ENCODE peak calls at places on chromosomes 6 and 20, in six cellular contexts. H is SK-N-SH, Q is H1, B is esophagus muscularis mucosa, R is transverse colon, O is stomach. M is an unnamed sample. For H3K4me1, the result is how much of the 10 kb centered on the place peaks cover.

GRCh38 chr6:7124631-7125030 is 16.9 kb downstream of the RREB1 start:
- DNase-seq in H (no peak), Q (no peak), B (no peak), R (no peak), O (no peak), M (no peak)

GRCh38 chr20:61328906-61329558 is 77.0 kb downstream of the CDH4 start:
- DNase-seq in H (no peak), Q (no peak), B (no peak), R (no peak), O (no peak), M (no peak)

GRCh38 chr20:57498425-57499400 is 26.2 kb downstream of the CTCFL start:
- DNase-seq in H (peak), Q (no peak), B (no peak), R (no peak), O (no peak), M (no peak)

GRCh38 chr6:161272600-161273355 is 1.1 kb downstream of the AGPAT4 start:
- DNase-seq in H (peak), Q (no peak), B (peak), R (no peak), O (no peak), M (peak)

GRCh38 chr6:111263837-111264236 is 176.5 kb downstream of the SLC16A10 start:
- DNase-seq in H (no peak), Q (no peak), B (no peak), R (no peak), O (no peak), M (no peak)

GRCh38 chr20:9506964-9507369 is 7.4 kb upstream of the LAMP5 start:
- DNase-seq in H (peak), Q (peak), B (no peak), R (no peak), O (no peak), M (no peak)

GRCh38 chr20:43919686-43920403 is 5.2 kb downstream of the TOX2 start:
- DNase-seq in H (no peak), Q (no peak), B (no peak), R (no peak), O (no peak), M (no peak)

GRCh38 chr20:51387125-51387865 is 155.2 kb downstream of the NFATC2 start:
- DNase-seq in H (no peak), Q (peak), B (no peak), R (no peak), O (no peak), M (peak)

GRCh38 chr6:132270745-132271414 is 130.4 kb downstream of the MOXD1 start:
- DNase-seq in H (no peak), Q (no peak), B (no peak), R (no peak), O (peak), M (no peak)

DNA sequence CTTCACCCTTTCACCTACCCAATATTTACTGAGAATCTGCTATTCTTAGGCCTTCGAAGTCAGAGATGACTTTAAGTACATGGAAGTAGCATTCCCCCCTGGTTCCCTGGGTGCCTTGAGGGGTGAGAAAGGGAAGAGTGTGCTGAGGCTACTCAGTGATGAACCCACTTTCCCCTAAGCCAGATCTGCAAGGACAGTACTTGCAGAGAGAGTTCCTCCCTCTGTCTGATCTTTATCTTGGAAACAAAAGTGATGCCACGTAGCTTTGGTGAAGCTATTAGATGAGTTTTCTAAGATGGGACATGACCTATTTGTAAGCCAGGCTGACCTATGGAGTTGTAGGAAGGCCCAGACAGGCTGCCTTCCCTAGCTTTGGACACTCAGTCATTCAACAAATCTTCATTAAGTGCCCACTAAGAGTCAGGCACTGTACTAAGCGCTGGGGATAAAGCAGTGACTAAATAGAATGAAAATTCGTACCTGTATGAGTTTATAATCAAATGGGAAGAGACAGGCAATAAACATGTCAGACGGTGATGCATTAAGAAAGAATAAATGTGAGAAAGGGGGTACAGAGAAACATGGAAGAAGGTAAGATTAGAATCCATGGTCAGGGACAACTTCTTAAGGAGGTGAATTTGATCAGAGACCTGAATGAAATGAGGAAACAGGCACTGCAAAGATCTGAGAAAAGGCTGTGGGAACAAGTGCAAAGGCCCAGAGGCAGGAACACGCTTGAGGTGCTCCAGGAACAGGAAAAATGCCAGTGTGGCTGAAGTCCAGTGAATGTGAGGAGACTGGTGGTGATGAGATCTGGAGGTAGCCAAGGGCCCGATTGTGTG is 42.2 kb downstream of the BCL2L1 start:
- DNase-seq in H (no peak), Q (no peak), B (no peak), R (no peak), O (no peak), M (no peak)
- TF ChIP-seq EP300 in H (no peak), Q (no peak), B (no peak), R (no peak), O (no peak), M (no peak)

DNA sequence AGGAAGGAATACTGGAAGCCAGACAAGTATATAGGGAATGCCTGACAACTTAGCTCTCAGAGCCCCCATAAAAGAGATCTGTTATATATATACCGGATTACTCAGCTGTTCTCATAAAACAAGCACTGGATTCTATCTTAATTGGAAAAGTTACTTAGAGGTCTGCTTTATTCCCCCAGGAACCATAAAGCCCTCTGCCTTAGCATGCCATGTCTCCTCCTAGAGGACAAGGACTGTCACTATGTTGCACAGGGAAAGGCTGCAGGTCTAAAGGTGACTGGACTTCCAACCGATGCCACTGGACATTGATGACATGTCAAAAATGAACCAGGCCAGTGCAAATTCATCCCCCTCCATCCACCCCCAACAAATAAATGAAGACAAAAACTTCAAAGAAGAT is 6.4 kb downstream of the EXOC2 start:
- DNase-seq in H (no peak), Q (no peak), B (no peak), R (no peak), O (no peak), M (no peak)
- H3K4me1 ChIP-seq in H (under half), Q (under half), B (under half), R (under half), O (under half), M (under half)

GRCh38 chr20:17044920-17045319 is 181.9 kb upstream of the PCSK2 start:
- DNase-seq in H (no peak), Q (no peak), B (no peak), R (no peak), O (no peak), M (no peak)
- TF ChIP-seq POLR2AphosphoS5 in H (no peak), Q (no peak), B (no peak), R (no peak), O (no peak), M (no peak)

GRCh38 chr6:88476388-88476787 is 310.2 kb upstream of the CNR1 start:
- DNase-seq in H (no peak), Q (no peak), B (no peak), R (no peak), O (no peak), M (no peak)

GRCh38 chr6:88483424-88483823 is 317.3 kb upstream of the CNR1 start:
- DNase-seq in H (no peak), Q (no peak), B (no peak), R (no peak), O (no peak), M (no peak)

GRCh38 chr6:88477411-88477810 is 311.3 kb upstream of the CNR1 start:
- DNase-seq in H (no peak), Q (no peak), B (no peak), R (no peak), O (no peak), M (no peak)

GRCh38 chr6:88480822-88481221 is 314.7 kb upstream of the CNR1 start:
- DNase-seq in H (no peak), Q (no peak), B (no peak), R (no peak), O (no peak), M (no peak)

DNA sequence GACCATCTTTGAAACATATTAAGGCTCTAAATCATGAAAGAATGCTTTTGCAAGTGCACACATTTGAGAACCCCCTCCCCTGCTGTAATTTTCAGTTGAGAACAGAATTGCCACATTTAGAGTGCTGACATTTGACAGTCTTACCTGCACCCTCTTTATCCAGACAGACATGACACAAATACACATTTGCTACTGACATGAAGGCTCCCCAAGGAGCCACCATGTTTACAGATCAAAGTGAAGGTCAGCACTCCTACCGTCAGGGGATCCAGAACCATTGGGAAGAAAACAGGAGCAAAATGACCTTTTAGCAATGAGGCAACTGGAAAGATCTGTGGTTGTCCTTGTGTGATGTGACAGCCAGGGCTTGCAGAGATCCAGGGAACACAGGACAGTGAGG is 315.4 kb upstream of the CNR1 start:
- DNase-seq in H (no peak), Q (no peak), B (no peak), R (no peak), O (no peak), M (no peak)
- TF ChIP-seq EP300 in H (no peak), Q (no peak), B (no peak), R (no peak), O (no peak), M (no peak)

GRCh38 chr6:157763894-157764345 is 59.1 kb upstream of the SNX9 start:
- DNase-seq in H (no peak), Q (no peak), B (no peak), R (no peak), O (no peak), M (no peak)
- H3K4me1 ChIP-seq in H (under half), Q (under half), B (under half), R (half or more), O (under half), M (under half)